ENCODE peak calls at places on chromosomes 12 and 14, in five cellular contexts. One of them, this sample, is unnamed.

GRCh38 chr12:106308611-106309010 is 6.1 kb downstream of the TCP11L2 start:
- DNase-seq in H1: no peak
- DNase-seq in A549: no peak
- DNase-seq in NB4: no peak
- DNase-seq in HCT116: no peak
- DNase-seq in this sample: no peak

GRCh38 chr12:89901319-89901718 is 192.7 kb upstream of the ATP2B1 start:
- DNase-seq in H1: no peak
- DNase-seq in A549: no peak
- DNase-seq in NB4: no peak
- DNase-seq in HCT116: no peak
- DNase-seq in this sample: no peak

GRCh38 chr14:67674480-67675218 is at the start of gene VTI1B:
- DNase-seq in H1: peak
- DNase-seq in A549: peak
- DNase-seq in NB4: peak
- DNase-seq in HCT116: peak
- DNase-seq in this sample: peak

GRCh38 chr14:31902002-31902401 is 175.1 kb upstream of the ARHGAP5 start:
- DNase-seq in H1: no peak
- DNase-seq in A549: no peak
- DNase-seq in NB4: no peak
- DNase-seq in HCT116: peak
- DNase-seq in this sample: no peak

GRCh38 chr12:56021882-56022497 is 1.1 kb downstream of the IKZF4 start:
- DNase-seq in H1: no peak
- DNase-seq in A549: no peak
- DNase-seq in NB4: no peak
- DNase-seq in HCT116: no peak
- DNase-seq in this sample: no peak

GRCh38 chr12:75439930-75440329 is 40.6 kb upstream of the GLIPR1 start:
- DNase-seq in H1: no peak
- DNase-seq in A549: no peak
- DNase-seq in NB4: no peak
- DNase-seq in HCT116: no peak
- DNase-seq in this sample: no peak

GRCh38 chr12:53103860-53104305 is 597 bp downstream of the SOAT2 start:
- DNase-seq in H1: no peak
- DNase-seq in A549: no peak
- DNase-seq in NB4: peak
- DNase-seq in HCT116: no peak
- DNase-seq in this sample: no peak

GRCh38 chr14:90416649-90417237 is 19.9 kb downstream of the CALM1 start:
- DNase-seq in H1: no peak
- DNase-seq in A549: no peak
- DNase-seq in NB4: no peak
- DNase-seq in HCT116: no peak
- DNase-seq in this sample: peak

GRCh38 chr12:26798013-26798412 is 35.0 kb downstream of the ITPR2 start:
- DNase-seq in H1: no peak
- DNase-seq in A549: no peak
- DNase-seq in NB4: no peak
- DNase-seq in HCT116: no peak
- DNase-seq in this sample: no peak

GRCh38 chr12:130126023-130126432 is 36.2 kb upstream of the FZD10 start:
- DNase-seq in H1: no peak
- DNase-seq in A549: peak
- DNase-seq in NB4: no peak
- DNase-seq in HCT116: no peak
- DNase-seq in this sample: no peak

GRCh38 chr14:92988786-92989755 is 66.1 kb downstream of the CHGA start:
- DNase-seq in H1: no peak
- DNase-seq in A549: no peak
- DNase-seq in NB4: no peak
- DNase-seq in HCT116: no peak
- DNase-seq in this sample: no peak

GRCh38 chr14:93332032-93332852 is 594 bp downstream of the BTBD7 start:
- DNase-seq in H1: peak
- DNase-seq in A549: peak
- DNase-seq in NB4: peak
- DNase-seq in HCT116: no peak
- DNase-seq in this sample: peak

GRCh38 chr12:79782197-79782890 is 91.6 kb upstream of the PAWR start:
- DNase-seq in H1: no peak
- DNase-seq in A549: peak
- DNase-seq in NB4: no peak
- DNase-seq in HCT116: no peak
- DNase-seq in this sample: peak

GRCh38 chr12:113439606-113440030 is 17.4 kb downstream of the SDSL start:
- DNase-seq in H1: peak
- DNase-seq in A549: peak
- DNase-seq in NB4: peak
- DNase-seq in HCT116: no peak
- DNase-seq in this sample: peak

GRCh38 chr12:79058342-79058741 is 193.8 kb downstream of the SYT1 start:
- DNase-seq in H1: no peak
- DNase-seq in A549: peak
- DNase-seq in NB4: peak
- DNase-seq in HCT116: peak
- DNase-seq in this sample: peak

GRCh38 chr12:116863275-116863767 is 17.9 kb downstream of the HRK start:
- DNase-seq in H1: peak
- DNase-seq in A549: peak
- DNase-seq in NB4: peak
- DNase-seq in HCT116: peak
- DNase-seq in this sample: peak

GRCh38 chr12:7005288-7005687 is 13.0 kb downstream of the LPCAT3 start:
- DNase-seq in H1: no peak
- DNase-seq in A549: no peak
- DNase-seq in NB4: no peak
- DNase-seq in HCT116: no peak
- DNase-seq in this sample: no peak

GRCh38 chr14:79162833-79163232 is 992.7 kb downstream of the NRXN3 start:
- DNase-seq in H1: no peak
- DNase-seq in A549: no peak
- DNase-seq in NB4: no peak
- DNase-seq in HCT116: no peak
- DNase-seq in this sample: no peak

GRCh38 chr12:110992909-110993308 is 72.5 kb upstream of the MYL2 start:
- DNase-seq in H1: no peak
- DNase-seq in A549: no peak
- DNase-seq in NB4: peak
- DNase-seq in HCT116: no peak
- DNase-seq in this sample: no peak

GRCh38 chr12:122823429-122823828 is 11.8 kb upstream of the HIP1R start:
- DNase-seq in H1: no peak
- DNase-seq in A549: no peak
- DNase-seq in NB4: no peak
- DNase-seq in HCT116: no peak
- DNase-seq in this sample: no peak

GRCh38 chr12:123937707-123938600 is 34.7 kb downstream of the CCDC92 start:
- DNase-seq in H1: no peak
- DNase-seq in A549: no peak
- DNase-seq in NB4: peak
- DNase-seq in HCT116: no peak
- DNase-seq in this sample: no peak

GRCh38 chr14:104442107-104442551 is 137.4 kb upstream of the C14orf180 start:
- DNase-seq in H1: peak
- DNase-seq in A549: no peak
- DNase-seq in NB4: no peak
- DNase-seq in HCT116: no peak
- DNase-seq in this sample: no peak

GRCh38 chr12:117045998-117046374 is 53.2 kb downstream of the TESC start:
- DNase-seq in H1: no peak
- DNase-seq in A549: no peak
- DNase-seq in NB4: peak
- DNase-seq in HCT116: no peak
- DNase-seq in this sample: no peak

GRCh38 chr14:77023001-77023996 is 5.2 kb downstream of the IRF2BPL start:
- DNase-seq in H1: peak
- DNase-seq in A549: peak
- DNase-seq in NB4: no peak
- DNase-seq in HCT116: no peak
- DNase-seq in this sample: peak
- TF ChIP-seq POLR2A in H1: no peak
- TF ChIP-seq POLR2A in A549: no peak
- TF ChIP-seq POLR2A in NB4: no peak
- TF ChIP-seq POLR2A in HCT116: peak
- TF ChIP-seq POLR2A in this sample: no peak

GRCh38 chr12:132631357-132632065 is 12.9 kb downstream of the P2RX2 start:
- DNase-seq in H1: no peak
- DNase-seq in A549: no peak
- DNase-seq in NB4: no peak
- DNase-seq in HCT116: no peak
- DNase-seq in this sample: no peak
- H3K4me3 ChIP-seq in H1: no peak
- H3K4me3 ChIP-seq in A549: no peak
- H3K4me3 ChIP-seq in NB4: no peak
- H3K4me3 ChIP-seq in HCT116: no peak
- H3K4me3 ChIP-seq in this sample: no peak

DNA sequence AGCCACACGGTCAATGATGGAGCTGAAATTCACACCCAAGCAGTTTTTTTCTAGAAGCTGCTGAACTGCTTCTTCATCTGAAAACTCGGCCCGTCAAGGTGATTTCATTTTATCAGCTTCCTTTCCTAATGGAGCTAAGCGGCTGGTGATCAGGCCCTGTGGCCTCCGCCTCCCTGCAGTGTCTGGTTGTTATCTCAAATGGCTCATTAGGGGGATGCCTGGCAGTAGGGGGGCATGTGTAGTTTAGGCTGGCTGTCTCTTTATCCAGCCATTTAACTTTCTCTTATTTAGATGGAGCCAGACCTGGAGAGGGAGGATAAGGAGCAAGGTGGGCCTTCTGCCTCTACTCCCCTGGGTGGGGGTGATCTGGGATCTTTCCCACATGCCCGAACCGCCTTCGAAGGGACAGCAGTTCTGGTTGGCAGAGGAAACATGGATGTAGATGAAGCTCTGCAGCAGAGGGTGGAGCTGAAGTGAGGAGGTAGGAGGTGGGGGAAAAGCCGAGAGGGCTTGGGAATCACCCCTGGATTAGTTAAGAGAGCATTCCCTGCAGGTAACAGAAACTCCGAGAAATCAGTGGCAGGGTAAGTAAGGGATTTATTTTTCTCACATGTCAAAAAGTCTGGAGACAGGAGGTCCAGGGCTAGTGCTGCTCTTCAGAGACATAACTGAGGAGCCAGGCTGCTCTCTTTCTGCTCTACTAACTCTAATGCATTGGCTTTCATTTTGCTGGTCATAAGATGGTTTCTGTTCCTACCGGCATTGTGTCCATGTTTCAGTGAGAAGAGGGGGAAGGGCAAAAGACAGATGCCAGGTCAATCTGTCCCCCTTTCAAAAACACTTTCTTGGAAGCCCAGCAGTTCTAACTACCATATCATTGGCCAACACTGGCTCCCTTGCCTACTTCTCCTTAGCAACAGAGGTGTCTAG is 64.2 kb downstream of the TGFB3 start:
- DNase-seq in H1: no peak
- DNase-seq in A549: no peak
- DNase-seq in NB4: no peak
- DNase-seq in HCT116: no peak
- DNase-seq in this sample: no peak
- TF ChIP-seq MAX in H1: peak
- TF ChIP-seq MAX in A549: no peak
- TF ChIP-seq MAX in NB4: no peak
- TF ChIP-seq MAX in HCT116: no peak
- TF ChIP-seq MAX in this sample: no peak

GRCh38 chr14:65433157-65433556 is 20.6 kb downstream of the FUT8 start:
- DNase-seq in H1: no peak
- DNase-seq in A549: no peak
- DNase-seq in NB4: no peak
- DNase-seq in HCT116: no peak
- DNase-seq in this sample: no peak

GRCh38 chr14:65434216-65434850 is 21.8 kb downstream of the FUT8 start:
- DNase-seq in H1: no peak
- DNase-seq in A549: no peak
- DNase-seq in NB4: peak
- DNase-seq in HCT116: no peak
- DNase-seq in this sample: no peak

GRCh38 chr14:65431951-65432350 is 19.4 kb downstream of the FUT8 start:
- DNase-seq in H1: no peak
- DNase-seq in A549: no peak
- DNase-seq in NB4: no peak
- DNase-seq in HCT116: no peak
- DNase-seq in this sample: no peak

GRCh38 chr14:65432361-65432948 is 19.9 kb downstream of the FUT8 start:
- DNase-seq in H1: no peak
- DNase-seq in A549: no peak
- DNase-seq in NB4: no peak
- DNase-seq in HCT116: no peak
- DNase-seq in this sample: no peak

GRCh38 chr14:65433646-65434045 is 21.1 kb downstream of the FUT8 start:
- DNase-seq in H1: no peak
- DNase-seq in A549: no peak
- DNase-seq in NB4: no peak
- DNase-seq in HCT116: no peak
- DNase-seq in this sample: no peak
- TF ChIP-seq POLR2A in H1: no peak
- TF ChIP-seq POLR2A in A549: no peak
- TF ChIP-seq POLR2A in NB4: no peak
- TF ChIP-seq POLR2A in HCT116: no peak
- TF ChIP-seq POLR2A in this sample: no peak

GRCh38 chr12:50087995-50088394 is 2.9 kb downstream of the SMARCD1 start:
- DNase-seq in H1: no peak
- DNase-seq in A549: no peak
- DNase-seq in NB4: no peak
- DNase-seq in HCT116: no peak
- DNase-seq in this sample: peak
- H3K4me3 ChIP-seq in H1: no peak
- H3K4me3 ChIP-seq in A549: no peak
- H3K4me3 ChIP-seq in NB4: no peak
- H3K4me3 ChIP-seq in HCT116: no peak
- H3K4me3 ChIP-seq in this sample: no peak